ENCODE peak calls at places on chromosomes 11 and 22, in five cellular contexts. A is brain microvascular endothelial cell, K is cardiac muscle cell, T is lower lobe of right lung, C is right atrium auricular region. G is an unnamed sample.
A peak's percentile ranks its signal among the peaks of the same experiment; 100 is the strongest.

GRCh38 chr11:126257764-126258163 is 10.9 kb downstream of the SRPRA start:
- DNase-seq in A (peak; percentile 34), K (peak; percentile 62), T (no peak), C (no peak), G (no peak)

GRCh38 chr11:76795936-76796441 is 12.8 kb downstream of the TSKU start:
- DNase-seq in A (no peak), K (no peak), T (no peak), C (peak; percentile 56), G (no peak)

GRCh38 chr11:102831128-102831708 is 12.2 kb downstream of the MMP3 start:
- DNase-seq in A (peak; percentile 51), K (peak; percentile 38), T (peak; percentile 61), C (no peak), G (no peak)

GRCh38 chr22:40498454-40499186 is 128.2 kb downstream of the SGSM3 start:
- DNase-seq in A (peak; percentile 94), K (peak; percentile 62), T (no peak), C (no peak), G (no peak)

GRCh38 chr11:110935018-110935640 is 222.9 kb upstream of the ARHGAP20 start:
- DNase-seq in A (no peak), K (no peak), T (no peak), C (no peak), G (no peak)

GRCh38 chr11:17894929-17895658 is 117.8 kb downstream of the SERGEF start:
- DNase-seq in A (no peak), K (peak; percentile 17), T (no peak), C (no peak), G (no peak)

GRCh38 chr22:37454857-37455686 is 27.8 kb upstream of the ELFN2 start:
- DNase-seq in A (peak; percentile 84), K (peak; percentile 91), T (peak; percentile 59), C (no peak), G (no peak)

GRCh38 chr11:127843483-127844396 is 743.6 kb downstream of the ETS1 start:
- DNase-seq in A (peak; percentile 79), K (peak; percentile 83), T (peak; percentile 75), C (peak; percentile 64), G (peak; percentile 25)

GRCh38 chr11:24239016-24239720 is 257.7 kb upstream of the LUZP2 start:
- DNase-seq in A (peak; percentile 41), K (peak; percentile 49), T (no peak), C (no peak), G (no peak)

GRCh38 chr11:110479445-110480101 is 49.8 kb downstream of the FDX1 start:
- DNase-seq in A (peak; percentile 19), K (peak; percentile 73), T (no peak), C (no peak), G (no peak)

GRCh38 chr11:18352581-18352980 is 30.2 kb downstream of the GTF2H1 start:
- DNase-seq in A (no peak), K (peak; percentile 24), T (no peak), C (no peak), G (no peak)

GRCh38 chr11:88543902-88544655 is 206.5 kb upstream of the CTSC start:
- DNase-seq in A (peak; percentile 86), K (peak; percentile 95), T (peak; percentile 73), C (peak; percentile 81), G (peak; percentile 62)

GRCh38 chr11:116232364-116232801 is 540.4 kb downstream of the BUD13 start:
- DNase-seq in A (no peak), K (no peak), T (no peak), C (no peak), G (no peak)

GRCh38 chr11:71355266-71355665 is 92.9 kb downstream of the DHCR7 start:
- DNase-seq in A (peak; percentile 41), K (peak; percentile 18), T (no peak), C (no peak), G (no peak)

GRCh38 chr11:46247090-46247489 is 30.4 kb upstream of the CREB3L1 start:
- DNase-seq in A (no peak), K (peak; percentile 44), T (no peak), C (no peak), G (no peak)

GRCh38 chr22:29926057-29926456 is 43.1 kb downstream of the MTMR3 start:
- DNase-seq in A (no peak), K (no peak), T (no peak), C (no peak), G (no peak)

GRCh38 chr11:18383388-18384156 is 10.8 kb upstream of the LDHA start:
- DNase-seq in A (peak; percentile 98), K (peak; percentile 89), T (peak; percentile 56), C (peak; percentile 95), G (peak; percentile 53)

GRCh38 chr11:2445948-2446551 is 1.2 kb downstream of the KCNQ1 start:
- DNase-seq in A (no peak), K (no peak), T (peak; percentile 74), C (no peak), G (no peak)

GRCh38 chr11:980438-981365 is 55.0 kb downstream of the AP2A2 start:
- DNase-seq in A (no peak), K (no peak), T (no peak), C (no peak), G (no peak)

GRCh38 chr11:73810637-73811036 is 23.0 kb downstream of the MRPL48 start:
- DNase-seq in A (no peak), K (no peak), T (no peak), C (no peak), G (no peak)

GRCh38 chr22:24107668-24108067 is 73.6 kb upstream of the SUSD2 start:
- DNase-seq in A (peak; percentile 61), K (peak; percentile 89), T (peak; percentile 57), C (peak; percentile 92), G (no peak)

GRCh38 chr11:19743622-19744021 is 31.0 kb downstream of the NAV2 start:
- DNase-seq in A (no peak), K (no peak), T (no peak), C (no peak), G (no peak)

GRCh38 chr11:6596237-6596877 is 7.1 kb downstream of the RRP8 start:
- DNase-seq in A (no peak), K (no peak), T (no peak), C (no peak), G (no peak)

GRCh38 chr11:12815931-12816494 is 141.8 kb downstream of the TEAD1 start:
- DNase-seq in A (no peak), K (no peak), T (no peak), C (no peak), G (no peak)
- H3K27ac ChIP-seq in A (no peak overlapping the region), K (peak overlapping the region; percentile 63), T (peak overlapping the region; percentile 54), C (peak overlapping the region; percentile 22), G (no peak overlapping the region)

GRCh38 chr11:119284344-119285157 is 32.4 kb downstream of the MCAM start:
- DNase-seq in A (no peak), K (peak; percentile 50), T (no peak), C (no peak), G (no peak)
- TF ChIP-seq CTCF in A (peak; percentile 47), K (peak; percentile 45), T (peak; percentile 44), C (peak; percentile 67), G (peak; percentile 80)

GRCh38 chr11:62507023-62507422 is 39.6 kb downstream of the AHNAK start:
- DNase-seq in A (no peak), K (no peak), T (no peak), C (no peak), G (no peak)

GRCh38 chr11:62506413-62506940 is 40.1 kb downstream of the AHNAK start:
- DNase-seq in A (no peak), K (no peak), T (no peak), C (no peak), G (no peak)

GRCh38 chr11:62504158-62504973 is 42.2 kb downstream of the AHNAK start:
- DNase-seq in A (no peak), K (no peak), T (peak; percentile 74), C (no peak), G (no peak)

GRCh38 chr11:62505112-62505783 is 41.4 kb downstream of the AHNAK start:
- DNase-seq in A (peak; percentile 16), K (peak; percentile 24), T (no peak), C (no peak), G (no peak)

DNA sequence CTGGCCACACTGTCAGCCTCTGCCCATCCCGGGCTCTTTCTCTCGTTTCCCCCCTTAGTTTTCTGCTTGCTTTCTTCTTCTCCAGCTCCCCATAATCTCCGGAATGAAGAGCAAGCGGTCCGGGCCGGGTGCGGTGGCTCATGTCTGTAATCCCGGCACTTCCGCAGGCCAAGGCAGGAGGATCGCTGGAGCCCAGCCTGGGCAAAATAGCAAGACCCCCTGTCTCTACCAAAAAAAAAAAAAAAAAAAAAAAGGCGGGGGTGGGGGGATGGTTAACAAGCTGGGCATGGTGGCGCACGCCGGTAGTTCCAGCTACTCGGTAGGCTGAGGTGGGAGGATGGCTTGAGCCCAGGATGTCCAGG is 40.8 kb downstream of the AHNAK start:
- DNase-seq in A (no peak), K (peak; percentile 24), T (no peak), C (no peak), G (no peak)
- H3K27ac ChIP-seq in A (no peak overlapping the region), K (no peak overlapping the region), T (no peak overlapping the region), C (peak overlapping the region; percentile 11), G (no peak overlapping the region)

GRCh38 chr11:82494988-82495432 is 238.7 kb downstream of the FAM181B start:
- DNase-seq in A (no peak), K (no peak), T (no peak), C (no peak), G (no peak)
- TF ChIP-seq CTCF in A (no peak), K (no peak), T (peak; percentile 29), C (peak; percentile 44), G (no peak)

DNA sequence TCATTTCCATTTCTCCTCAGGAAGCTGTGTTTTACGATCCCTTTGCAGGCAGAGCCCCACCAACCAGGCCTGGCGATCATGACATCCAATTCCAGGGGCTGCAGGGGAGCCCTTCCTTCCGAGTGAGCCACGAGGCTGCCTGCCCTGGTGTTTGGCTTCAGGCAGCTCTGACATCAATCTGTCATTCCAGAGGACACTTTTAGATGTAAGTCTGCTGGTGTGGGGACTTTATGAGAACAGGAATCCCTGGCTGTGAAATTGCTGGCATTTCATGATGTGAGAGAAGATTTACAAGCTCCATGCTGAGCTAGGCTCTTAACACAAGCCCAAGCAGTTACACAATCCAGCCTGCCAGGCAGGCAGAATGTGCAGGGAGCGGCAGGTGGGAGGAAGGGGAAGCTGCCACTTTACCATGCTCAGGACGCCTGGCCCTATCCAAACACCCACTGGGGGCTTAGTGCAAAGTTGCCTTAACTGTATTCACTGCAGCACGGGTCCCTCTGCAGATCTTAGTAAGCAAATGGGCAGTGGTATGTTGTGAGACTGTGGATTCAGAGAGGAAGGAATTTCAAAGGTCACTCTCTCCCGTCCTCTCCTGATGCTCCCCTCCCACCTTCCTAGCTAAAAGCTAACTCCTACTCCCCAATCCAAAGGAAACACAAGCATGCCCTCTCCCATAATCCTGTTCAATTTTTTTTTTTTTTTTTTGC is 43.4 kb upstream of the MICAL2 start:
- DNase-seq in A (no peak), K (peak; percentile 49), T (peak; percentile 76), C (no peak), G (no peak)
- H3K27ac ChIP-seq in A (peak overlapping the region; percentile 61), K (peak overlapping the region; percentile 48), T (peak overlapping the region; percentile 65), C (peak overlapping the region; percentile 77), G (no peak overlapping the region)

DNA sequence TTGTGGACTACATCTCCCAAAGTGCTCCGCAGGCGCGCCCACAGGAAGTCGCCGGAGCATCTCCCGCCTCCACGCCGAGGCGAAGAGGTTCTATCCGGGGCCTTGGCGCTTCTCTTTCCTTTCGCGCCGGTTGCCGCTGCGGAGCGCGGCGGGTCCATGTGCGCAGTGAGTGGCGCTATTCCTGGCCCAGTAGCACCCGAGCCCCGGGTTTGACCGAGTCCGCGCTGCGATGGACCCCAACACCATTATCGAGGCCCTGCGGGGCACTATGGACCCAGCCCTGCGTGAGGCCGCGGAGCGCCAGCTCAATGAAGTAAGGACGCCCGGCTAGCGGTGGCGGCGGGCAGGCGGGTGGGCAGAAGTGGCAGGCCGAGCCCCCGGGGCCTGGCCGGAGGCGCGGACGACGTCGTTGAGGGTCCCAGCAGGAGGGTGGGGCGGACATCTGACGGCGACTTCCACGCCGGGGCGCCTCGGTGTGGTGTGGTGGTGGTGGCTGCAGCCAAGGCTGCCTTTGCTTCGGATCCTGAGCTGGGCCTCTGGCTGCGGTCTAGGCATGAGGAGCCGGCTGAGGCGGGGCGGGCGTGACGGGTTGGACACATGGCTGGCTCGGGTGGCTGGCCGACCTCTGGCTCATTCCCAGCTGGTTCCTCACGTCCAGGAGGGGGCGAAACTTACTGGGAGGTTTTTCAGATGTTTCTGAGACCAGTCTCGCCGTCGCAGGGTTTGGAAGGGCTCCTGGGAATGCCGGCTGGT is at the start of gene IPO7:
- DNase-seq in A (peak; percentile 89), K (peak; percentile 94), T (peak; percentile 94), C (peak; percentile 93), G (peak; percentile 83)
- TF ChIP-seq CTCF in A (peak; percentile 63), K (peak; percentile 32), T (no peak), C (peak; percentile 40), G (no peak)